ENCODE peak calls at places on chromosomes 12 and 14, in seven cellular contexts. P is PC-9, E is tibial artery, H is IMR-90, X is uterus, S is sigmoid colon, K is heart left ventricle. G is an unnamed sample. For H3K4me1, the result is how much of the 10 kb centered on the place peaks cover.

GRCh38 chr12:38744056-38744455 is 161.3 kb downstream of the CPNE8 start:
- DNase-seq in K (no peak), X (no peak), H (no peak), S (no peak), E (no peak), P (no peak), G (no peak)

GRCh38 chr12:13125996-13126395 is 22.5 kb upstream of the GSG1 start:
- DNase-seq in K (no peak), H (no peak), X (no peak), S (no peak), E (no peak), P (no peak), G (no peak)

GRCh38 chr14:61129168-61129745 is 148.2 kb downstream of the SLC38A6 start:
- DNase-seq in P (no peak), H (no peak), X (no peak), K (no peak), S (no peak), E (no peak), G (no peak)

GRCh38 chr12:64318605-64319004 is 72.0 kb downstream of the C12orf56 start:
- DNase-seq in X (no peak), S (no peak), K (no peak), E (no peak), P (no peak), H (peak), G (no peak)

GRCh38 chr12:49784756-49785409 is 43.3 kb downstream of the NCKAP5L start:
- DNase-seq in X (no peak), K (no peak), H (peak), S (no peak), P (no peak), E (no peak), G (no peak)

GRCh38 chr12:50314629-50315312 is 31.5 kb upstream of the LIMA1 start:
- DNase-seq in S (no peak), P (peak), H (peak), E (no peak), X (no peak), K (no peak), G (no peak)

GRCh38 chr12:95202691-95203476 is 14.4 kb downstream of the FGD6 start:
- DNase-seq in E (no peak), X (no peak), S (no peak), P (no peak), K (no peak), H (no peak), G (no peak)

GRCh38 chr12:103021538-103022218 is 64.2 kb downstream of the ASCL1 start:
- DNase-seq in E (no peak), K (no peak), X (no peak), H (no peak), S (no peak), P (no peak), G (no peak)

GRCh38 chr14:105867961-105868599 is 341.7 kb downstream of the TMEM121 start:
- DNase-seq in K (peak), H (no peak), P (no peak), X (peak), E (peak), S (peak), G (peak)

GRCh38 chr12:24903305-24904088 is 45.4 kb downstream of the BCAT1 start:
- DNase-seq in S (no peak), X (no peak), P (no peak), E (no peak), K (no peak), H (no peak), G (no peak)

GRCh38 chr12:57569858-57570257 is 20.0 kb downstream of the KIF5A start:
- DNase-seq in K (no peak), E (peak), X (no peak), S (no peak), P (no peak), H (no peak), G (no peak)

GRCh38 chr12:15336772-15337553 is 14.7 kb downstream of the PTPRO start:
- DNase-seq in P (peak), H (peak), S (no peak), X (no peak), K (no peak), E (no peak), G (no peak)

GRCh38 chr14:64040044-64040443 is 187.2 kb downstream of the SYNE2 start:
- DNase-seq in X (no peak), S (no peak), K (no peak), H (peak), P (no peak), E (no peak), G (no peak)

GRCh38 chr14:83556065-83556464 is 1973.9 kb upstream of the FLRT2 start:
- DNase-seq in H (peak), K (no peak), P (no peak), S (no peak), E (no peak), X (no peak), G (no peak)

GRCh38 chr14:68408680-68409079 is 384.2 kb downstream of the ZFP36L1 start:
- DNase-seq in E (no peak), H (peak), X (no peak), K (no peak), S (no peak), P (no peak), G (no peak)

GRCh38 chr14:102768223-102769048 is 8.8 kb upstream of the TRAF3 start:
- DNase-seq in S (no peak), K (no peak), P (no peak), E (no peak), H (no peak), X (no peak), G (peak)

GRCh38 chr12:63003223-63003819 is 68.4 kb upstream of the PPM1H start:
- DNase-seq in X (no peak), E (no peak), K (no peak), H (no peak), S (no peak), P (no peak), G (peak)

GRCh38 chr14:83827383-83827782 is 1702.6 kb upstream of the FLRT2 start:
- DNase-seq in P (no peak), H (peak), E (no peak), K (no peak), X (no peak), S (no peak), G (no peak)

GRCh38 chr12:54197037-54197909 is 8.5 kb upstream of the SMUG1 start:
- DNase-seq in H (peak), S (no peak), K (no peak), P (no peak), X (no peak), E (no peak), G (no peak)

GRCh38 chr14:63134801-63135200 is 69.4 kb upstream of the RHOJ start:
- DNase-seq in S (no peak), H (peak), P (no peak), E (no peak), X (no peak), K (no peak), G (no peak)

GRCh38 chr12:104775731-104776231 is 182.3 kb downstream of the SLC41A2 start:
- DNase-seq in S (no peak), P (no peak), H (no peak), X (no peak), E (no peak), K (no peak), G (no peak)
- H3K4me1 ChIP-seq in S (under half), P (under half), H (under half), X (under half), E (under half), K (under half), G (under half)

DNA sequence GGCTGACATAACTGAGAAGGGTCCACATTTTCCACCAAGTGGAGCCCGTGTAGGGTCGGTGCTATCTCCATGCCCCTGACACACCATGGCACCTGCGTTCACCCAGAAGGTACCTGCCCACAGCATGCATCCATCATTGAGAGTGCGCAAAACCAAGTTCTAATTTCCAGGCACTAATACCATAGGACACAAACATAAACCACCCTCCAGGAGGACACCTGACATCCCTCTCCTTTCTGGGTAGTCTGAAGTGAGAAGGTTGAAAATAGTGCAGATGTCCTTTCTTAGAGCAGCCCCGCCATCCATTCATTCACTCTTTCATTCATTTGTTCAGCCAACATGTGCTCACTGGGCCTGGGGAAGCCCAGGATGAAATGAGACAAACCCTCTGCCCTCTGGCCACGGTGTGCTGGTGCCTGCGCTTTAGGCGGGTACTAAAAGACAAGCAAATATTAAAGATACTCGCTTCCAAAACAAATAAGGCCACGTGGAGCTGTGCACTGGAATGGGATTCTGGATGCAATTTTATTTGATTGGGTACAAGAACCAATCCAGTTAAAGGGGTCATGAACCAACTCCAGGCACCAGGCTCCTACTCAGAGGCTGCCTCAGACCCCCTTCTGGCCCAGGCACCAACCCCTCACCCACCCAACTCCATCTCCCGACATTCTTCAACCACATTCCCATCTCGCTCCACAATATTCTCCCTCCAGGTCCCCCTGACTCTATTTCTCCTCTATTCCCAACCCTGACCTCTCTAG is 1.2 kb downstream of the TTC7B start:
- DNase-seq in P (no peak), E (no peak), H (no peak), S (no peak), K (no peak), X (no peak), G (no peak)
- H3K4me3 ChIP-seq in P (no peak), E (peak), H (peak), S (peak), K (peak), X (peak), G (peak)

GRCh38 chr14:74491952-74492351 is 1.2 kb downstream of the NPC2 start:
- DNase-seq in E (no peak), X (no peak), P (peak), H (peak), K (no peak), S (no peak), G (no peak)
- H3K27ac ChIP-seq in E (peak), X (peak), P (peak), H (no peak), K (no peak), S (peak), G (no peak)

GRCh38 chr12:125089083-125089482 is 23.8 kb downstream of the AACS start:
- DNase-seq in K (no peak), E (no peak), H (no peak), S (no peak), P (no peak), X (no peak), G (no peak)
- H3K4me1 ChIP-seq in K (under half), E (under half), H (under half), S (under half), P (under half), X (under half), G (under half)

GRCh38 chr12:11624126-11624525 is 25.3 kb upstream of the ETV6 start:
- DNase-seq in K (no peak), X (no peak), P (no peak), H (no peak), S (no peak), E (no peak), G (no peak)
- H3K4me3 ChIP-seq in K (no peak), X (no peak), P (no peak), H (no peak), S (no peak), E (no peak), G (no peak)

GRCh38 chr12:8697476-8698131 is at the start of gene RIMKLB:
- DNase-seq in P (peak), X (peak), E (peak), S (peak), H (peak), K (peak), G (peak)

GRCh38 chr12:8699714-8700113 is 1.9 kb downstream of the RIMKLB start:
- DNase-seq in P (no peak), E (no peak), S (no peak), K (no peak), H (no peak), X (no peak), G (no peak)

GRCh38 chr12:8697120-8697475 is 693 bp upstream of the RIMKLB start:
- DNase-seq in K (no peak), E (no peak), H (peak), S (no peak), P (no peak), X (peak), G (no peak)

GRCh38 chr12:8698830-8699330 is 1.1 kb downstream of the RIMKLB start:
- DNase-seq in H (peak), K (no peak), S (no peak), X (no peak), P (no peak), E (no peak), G (no peak)

GRCh38 chr12:8698132-8698829 is 490 bp downstream of the RIMKLB start:
- DNase-seq in K (peak), P (peak), E (peak), S (peak), X (peak), H (peak), G (peak)
- H3K27ac ChIP-seq in K (peak), P (peak), E (peak), S (peak), X (peak), H (peak), G (peak)

G was measured in aorta.